ENCODE peak calls at places on chromosomes 6 and 20, in five cellular contexts. P is pancreas, U is lung, B is SK-N-SH, T is stomach. K is an unnamed sample.

GRCh38 chr6:77040566-77041195 is 422.6 kb downstream of the HTR1B start:
- DNase-seq in P (no peak), U (no peak), B (no peak), T (no peak), K (no peak)

GRCh38 chr20:43525016-43525415 is 17.5 kb downstream of the L3MBTL1 start:
- DNase-seq in P (no peak), U (no peak), B (no peak), T (no peak), K (no peak)

GRCh38 chr6:158706369-158706982 is 56.6 kb downstream of the SYTL3 start:
- DNase-seq in P (peak; percentile 40), U (peak; percentile 52), B (peak; percentile 75), T (peak; percentile 61), K (peak; percentile 77)

GRCh38 chr6:3372912-3373554 is 83.8 kb downstream of the SLC22A23 start:
- DNase-seq in P (no peak), U (no peak), B (no peak), T (no peak), K (no peak)

GRCh38 chr6:2939315-2940009 is 31.9 kb downstream of the SERPINB6 start:
- DNase-seq in P (no peak), U (peak; percentile 24), B (no peak), T (peak; percentile 23), K (peak; percentile 90)

GRCh38 chr20:33951171-33951570 is 42.5 kb upstream of the RALY start:
- DNase-seq in P (no peak), U (no peak), B (no peak), T (no peak), K (no peak)

GRCh38 chr20:49907405-49908257 is 7.7 kb downstream of the SPATA2 start:
- DNase-seq in P (no peak), U (no peak), B (no peak), T (no peak), K (no peak)

GRCh38 chr6:138004423-138005287 is 102.6 kb downstream of the PERP start:
- DNase-seq in P (no peak), U (no peak), B (no peak), T (no peak), K (no peak)

GRCh38 chr20:4434681-4435080 is 287.0 kb upstream of the PRND start:
- DNase-seq in P (no peak), U (no peak), B (no peak), T (no peak), K (no peak)

GRCh38 chr6:142152731-142153130 is 5.7 kb downstream of the VTA1 start:
- DNase-seq in P (no peak), U (no peak), B (no peak), T (no peak), K (no peak)

GRCh38 chr6:36603222-36604089 is 9.3 kb downstream of the SRSF3 start:
- DNase-seq in P (no peak), U (no peak), B (no peak), T (no peak), K (no peak)

GRCh38 chr6:157813191-157813590 is 9.9 kb upstream of the SNX9 start:
- DNase-seq in P (no peak), U (no peak), B (no peak), T (no peak), K (no peak)

GRCh38 chr6:170095273-170095976 is 195.5 kb downstream of the DLL1 start:
- DNase-seq in P (peak; percentile 7), U (no peak), B (no peak), T (peak; percentile 21), K (no peak)

GRCh38 chr6:36131517-36132220 is 1.4 kb downstream of the MAPK13 start:
- DNase-seq in P (peak; percentile 88), U (peak; percentile 67), B (peak; percentile 87), T (peak; percentile 71), K (peak; percentile 57)

GRCh38 chr6:36124881-36125280 is 5.4 kb upstream of the MAPK13 start:
- DNase-seq in P (no peak), U (peak; percentile 64), B (no peak), T (no peak), K (no peak)

GRCh38 chr6:152318278-152318677 is 318.9 kb downstream of the SYNE1 start:
- DNase-seq in P (no peak), U (no peak), B (no peak), T (no peak), K (no peak)

GRCh38 chr6:12009904-12010634 is 2.0 kb upstream of the HIVEP1 start:
- DNase-seq in P (no peak), U (no peak), B (no peak), T (no peak), K (no peak)

GRCh38 chr6:98590957-98591356 is 243.4 kb upstream of the POU3F2 start:
- DNase-seq in P (no peak), U (no peak), B (no peak), T (no peak), K (no peak)

GRCh38 chr6:109787312-109787711 is 96.2 kb downstream of the FIG4 start:
- DNase-seq in P (no peak), U (no peak), B (no peak), T (no peak), K (no peak)

GRCh38 chr6:43494766-43495165 is 15.4 kb downstream of the LRRC73 start:
- DNase-seq in P (no peak), U (no peak), B (no peak), T (no peak), K (no peak)

GRCh38 chr6:43493230-43493629 is 15.9 kb downstream of the TJAP1 start:
- DNase-seq in P (no peak), U (no peak), B (no peak), T (no peak), K (no peak)

GRCh38 chr6:43495409-43495941 is 14.7 kb downstream of the LRRC73 start:
- DNase-seq in P (no peak), U (no peak), B (no peak), T (no peak), K (no peak)

GRCh38 chr6:43493833-43494232 is 16.3 kb downstream of the LRRC73 start:
- DNase-seq in P (no peak), U (no peak), B (no peak), T (no peak), K (no peak)

DNA sequence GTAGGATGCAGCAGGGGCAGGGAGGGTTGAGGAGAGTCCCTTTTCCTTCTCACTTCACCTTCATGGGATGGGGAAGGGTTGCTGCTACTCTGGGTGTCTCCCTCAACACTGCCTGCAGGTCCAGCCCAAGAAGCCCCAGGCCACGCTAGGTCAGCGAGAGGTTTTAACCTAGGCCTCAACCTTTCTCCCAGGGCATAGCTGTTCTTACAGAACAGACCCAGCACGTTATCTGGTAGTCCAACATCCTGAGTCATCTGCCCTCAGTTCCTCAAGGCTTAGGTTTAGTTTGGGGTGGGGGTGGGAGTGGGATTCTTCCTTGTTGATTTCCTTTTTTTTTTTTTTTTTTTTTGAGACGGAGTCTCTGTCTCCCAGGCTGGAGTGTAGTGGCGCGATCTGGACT is 15.8 kb downstream of the LRRC73 start:
- DNase-seq in P (no peak), U (no peak), B (no peak), T (no peak), K (no peak)
- H3K4me1 ChIP-seq in P (no peaks in the 10 kb centered on the region), U (peaks cover 37% of the 10 kb centered on the region), B (peaks cover 14% of the 10 kb centered on the region), T (peaks cover 50% of the 10 kb centered on the region), K (peaks cover 17% of the 10 kb centered on the region)

GRCh38 chr20:53792946-53793536 is 199.4 kb upstream of the ZNF217 start:
- DNase-seq in P (no peak), U (no peak), B (no peak), T (no peak), K (no peak)
- H3K4me1 ChIP-seq in P (peaks cover 8% of the 10 kb centered on the region), U (peaks cover 2% of the 10 kb centered on the region), B (peaks cover 18% of the 10 kb centered on the region), T (no peaks in the 10 kb centered on the region), K (peaks cover 11% of the 10 kb centered on the region)

GRCh38 chr6:31729515-31729978 is 448 bp upstream of the DDAH2 start:
- DNase-seq in P (peak; percentile 82), U (peak; percentile 93), B (peak; percentile 93), T (peak; percentile 92), K (peak; percentile 95)

GRCh38 chr6:31725502-31726350 is 2.6 kb downstream of the MPIG6B start:
- DNase-seq in P (no peak), U (no peak), B (no peak), T (no peak), K (no peak)

GRCh38 chr6:31727717-31728671 is 1.1 kb downstream of the DDAH2 start:
- DNase-seq in P (no peak), U (no peak), B (no peak), T (no peak), K (peak; percentile 38)

GRCh38 chr6:31728767-31729514 is at the start of gene DDAH2:
- DNase-seq in P (no peak), U (no peak), B (no peak), T (no peak), K (peak; percentile 29)

GRCh38 chr6:31727034-31727716 is 1.9 kb downstream of the DDAH2 start:
- DNase-seq in P (no peak), U (no peak), B (no peak), T (no peak), K (no peak)
- H3K4me1 ChIP-seq in P (no peaks in the 10 kb centered on the region), U (peaks cover 6% of the 10 kb centered on the region), B (peaks cover 14% of the 10 kb centered on the region), T (peaks cover 20% of the 10 kb centered on the region), K (peaks cover 24% of the 10 kb centered on the region)

GRCh38 chr20:61279621-61280150 is 27.6 kb downstream of the CDH4 start:
- DNase-seq in P (no peak), U (no peak), B (no peak), T (no peak), K (no peak)
- H3K4me1 ChIP-seq in P (no peaks in the 10 kb centered on the region), U (no peaks in the 10 kb centered on the region), B (no peaks in the 10 kb centered on the region), T (no peaks in the 10 kb centered on the region), K (no peaks in the 10 kb centered on the region)